ENCODE peak calls at places on chromosomes 13 and 19, in seven cellular contexts. One of them, this sample, is unnamed.

GRCh38 chr13:32503727-32504126 is 34.9 kb downstream of the N4BP2L2 start:
- DNase-seq in WERI-Rb-1: no peak
- DNase-seq in nephron progenitor cell: no peak
- DNase-seq in activated naive CD4-positive, alpha-beta T cell: no peak
- DNase-seq in progenitor cell of endocrine pancreas: no peak
- DNase-seq in stimulated activated CD8-positive, alpha-beta memory T cell treated with anti-CD3 and anti-CD28 coated beads, Interleukin-4, amount 100 ng/mL, for 4 hours: no peak
- DNase-seq in fibroblast of pulmonary artery: no peak
- DNase-seq in this sample: no peak

GRCh38 chr19:41802770-41803169 is 6.4 kb downstream of the CEACAM3 start:
- DNase-seq in WERI-Rb-1: no peak
- DNase-seq in nephron progenitor cell: no peak
- DNase-seq in activated naive CD4-positive, alpha-beta T cell: no peak
- DNase-seq in progenitor cell of endocrine pancreas: no peak
- DNase-seq in stimulated activated CD8-positive, alpha-beta memory T cell treated with anti-CD3 and anti-CD28 coated beads, Interleukin-4, amount 100 ng/mL, for 4 hours: no peak
- DNase-seq in fibroblast of pulmonary artery: no peak
- DNase-seq in this sample: no peak

GRCh38 chr19:48258350-48258749 is 2.6 kb upstream of the CARD8 start:
- DNase-seq in WERI-Rb-1: no peak
- DNase-seq in nephron progenitor cell: no peak
- DNase-seq in activated naive CD4-positive, alpha-beta T cell: no peak
- DNase-seq in progenitor cell of endocrine pancreas: no peak
- DNase-seq in stimulated activated CD8-positive, alpha-beta memory T cell treated with anti-CD3 and anti-CD28 coated beads, Interleukin-4, amount 100 ng/mL, for 4 hours: no peak
- DNase-seq in fibroblast of pulmonary artery: peak; percentile 34
- DNase-seq in this sample: no peak

GRCh38 chr19:53977991-53978731 is 13.3 kb upstream of the CACNG6 start:
- DNase-seq in WERI-Rb-1: peak; percentile 86
- DNase-seq in nephron progenitor cell: peak; percentile 88
- DNase-seq in activated naive CD4-positive, alpha-beta T cell: no peak
- DNase-seq in progenitor cell of endocrine pancreas: peak; percentile 54
- DNase-seq in stimulated activated CD8-positive, alpha-beta memory T cell treated with anti-CD3 and anti-CD28 coated beads, Interleukin-4, amount 100 ng/mL, for 4 hours: no peak
- DNase-seq in fibroblast of pulmonary artery: peak; percentile 98
- DNase-seq in this sample: no peak

GRCh38 chr19:52542984-52543664 is 15.7 kb downstream of the ZNF808 start:
- DNase-seq in WERI-Rb-1: no peak
- DNase-seq in nephron progenitor cell: no peak
- DNase-seq in activated naive CD4-positive, alpha-beta T cell: no peak
- DNase-seq in progenitor cell of endocrine pancreas: no peak
- DNase-seq in stimulated activated CD8-positive, alpha-beta memory T cell treated with anti-CD3 and anti-CD28 coated beads, Interleukin-4, amount 100 ng/mL, for 4 hours: no peak
- DNase-seq in fibroblast of pulmonary artery: no peak
- DNase-seq in this sample: no peak

GRCh38 chr13:76773695-76774094 is 112.5 kb downstream of the KCTD12 start:
- DNase-seq in WERI-Rb-1: no peak
- DNase-seq in nephron progenitor cell: no peak
- DNase-seq in activated naive CD4-positive, alpha-beta T cell: no peak
- DNase-seq in progenitor cell of endocrine pancreas: no peak
- DNase-seq in stimulated activated CD8-positive, alpha-beta memory T cell treated with anti-CD3 and anti-CD28 coated beads, Interleukin-4, amount 100 ng/mL, for 4 hours: no peak
- DNase-seq in fibroblast of pulmonary artery: no peak
- DNase-seq in this sample: no peak

GRCh38 chr13:70108276-70108845 is at the start of gene KLHL1:
- DNase-seq in WERI-Rb-1: no peak
- DNase-seq in nephron progenitor cell: peak; percentile 30
- DNase-seq in activated naive CD4-positive, alpha-beta T cell: no peak
- DNase-seq in progenitor cell of endocrine pancreas: no peak
- DNase-seq in stimulated activated CD8-positive, alpha-beta memory T cell treated with anti-CD3 and anti-CD28 coated beads, Interleukin-4, amount 100 ng/mL, for 4 hours: no peak
- DNase-seq in fibroblast of pulmonary artery: no peak
- DNase-seq in this sample: no peak

GRCh38 chr13:33519561-33520479 is 234.3 kb upstream of the STARD13 start:
- DNase-seq in WERI-Rb-1: no peak
- DNase-seq in nephron progenitor cell: no peak
- DNase-seq in activated naive CD4-positive, alpha-beta T cell: no peak
- DNase-seq in progenitor cell of endocrine pancreas: no peak
- DNase-seq in stimulated activated CD8-positive, alpha-beta memory T cell treated with anti-CD3 and anti-CD28 coated beads, Interleukin-4, amount 100 ng/mL, for 4 hours: no peak
- DNase-seq in fibroblast of pulmonary artery: peak; percentile 75
- DNase-seq in this sample: peak; percentile 20

GRCh38 chr19:11233073-11233472 is 6.3 kb upstream of the ANGPTL8 start:
- DNase-seq in WERI-Rb-1: no peak
- DNase-seq in nephron progenitor cell: no peak
- DNase-seq in activated naive CD4-positive, alpha-beta T cell: no peak
- DNase-seq in progenitor cell of endocrine pancreas: no peak
- DNase-seq in stimulated activated CD8-positive, alpha-beta memory T cell treated with anti-CD3 and anti-CD28 coated beads, Interleukin-4, amount 100 ng/mL, for 4 hours: no peak
- DNase-seq in fibroblast of pulmonary artery: no peak
- DNase-seq in this sample: no peak

GRCh38 chr19:45404557-45405434 is at the start of gene PPP1R13L:
- DNase-seq in WERI-Rb-1: peak; percentile 93
- DNase-seq in nephron progenitor cell: peak; percentile 73
- DNase-seq in activated naive CD4-positive, alpha-beta T cell: no peak
- DNase-seq in progenitor cell of endocrine pancreas: peak; percentile 69
- DNase-seq in stimulated activated CD8-positive, alpha-beta memory T cell treated with anti-CD3 and anti-CD28 coated beads, Interleukin-4, amount 100 ng/mL, for 4 hours: no peak
- DNase-seq in fibroblast of pulmonary artery: peak; percentile 85
- DNase-seq in this sample: no peak

GRCh38 chr19:53463263-53463662 is 4.3 kb upstream of the ZNF813 start:
- DNase-seq in WERI-Rb-1: peak; percentile 18
- DNase-seq in nephron progenitor cell: peak; percentile 19
- DNase-seq in activated naive CD4-positive, alpha-beta T cell: no peak
- DNase-seq in progenitor cell of endocrine pancreas: no peak
- DNase-seq in stimulated activated CD8-positive, alpha-beta memory T cell treated with anti-CD3 and anti-CD28 coated beads, Interleukin-4, amount 100 ng/mL, for 4 hours: no peak
- DNase-seq in fibroblast of pulmonary artery: no peak
- DNase-seq in this sample: peak; percentile 2

GRCh38 chr19:15136234-15136954 is 29.2 kb downstream of the SYDE1 start:
- DNase-seq in WERI-Rb-1: no peak
- DNase-seq in nephron progenitor cell: no peak
- DNase-seq in activated naive CD4-positive, alpha-beta T cell: no peak
- DNase-seq in progenitor cell of endocrine pancreas: no peak
- DNase-seq in stimulated activated CD8-positive, alpha-beta memory T cell treated with anti-CD3 and anti-CD28 coated beads, Interleukin-4, amount 100 ng/mL, for 4 hours: no peak
- DNase-seq in fibroblast of pulmonary artery: no peak
- DNase-seq in this sample: no peak

GRCh38 chr13:70817571-70817970 is 709.3 kb upstream of the KLHL1 start:
- DNase-seq in WERI-Rb-1: no peak
- DNase-seq in nephron progenitor cell: no peak
- DNase-seq in activated naive CD4-positive, alpha-beta T cell: no peak
- DNase-seq in progenitor cell of endocrine pancreas: no peak
- DNase-seq in stimulated activated CD8-positive, alpha-beta memory T cell treated with anti-CD3 and anti-CD28 coated beads, Interleukin-4, amount 100 ng/mL, for 4 hours: no peak
- DNase-seq in fibroblast of pulmonary artery: no peak
- DNase-seq in this sample: no peak

GRCh38 chr19:7507884-7508283 is 8.0 kb upstream of the ZNF358 start:
- DNase-seq in WERI-Rb-1: peak; percentile 78
- DNase-seq in nephron progenitor cell: peak; percentile 72
- DNase-seq in activated naive CD4-positive, alpha-beta T cell: no peak
- DNase-seq in progenitor cell of endocrine pancreas: no peak
- DNase-seq in stimulated activated CD8-positive, alpha-beta memory T cell treated with anti-CD3 and anti-CD28 coated beads, Interleukin-4, amount 100 ng/mL, for 4 hours: no peak
- DNase-seq in fibroblast of pulmonary artery: peak; percentile 82
- DNase-seq in this sample: no peak

GRCh38 chr19:15291089-15291488 is 41.2 kb downstream of the BRD4 start:
- DNase-seq in WERI-Rb-1: no peak
- DNase-seq in nephron progenitor cell: no peak
- DNase-seq in activated naive CD4-positive, alpha-beta T cell: no peak
- DNase-seq in progenitor cell of endocrine pancreas: no peak
- DNase-seq in stimulated activated CD8-positive, alpha-beta memory T cell treated with anti-CD3 and anti-CD28 coated beads, Interleukin-4, amount 100 ng/mL, for 4 hours: no peak
- DNase-seq in fibroblast of pulmonary artery: no peak
- DNase-seq in this sample: no peak

GRCh38 chr19:35571406-35571965 is 8.0 kb upstream of the ATP4A start:
- DNase-seq in WERI-Rb-1: no peak
- DNase-seq in nephron progenitor cell: no peak
- DNase-seq in activated naive CD4-positive, alpha-beta T cell: no peak
- DNase-seq in progenitor cell of endocrine pancreas: no peak
- DNase-seq in stimulated activated CD8-positive, alpha-beta memory T cell treated with anti-CD3 and anti-CD28 coated beads, Interleukin-4, amount 100 ng/mL, for 4 hours: no peak
- DNase-seq in fibroblast of pulmonary artery: no peak
- DNase-seq in this sample: no peak

GRCh38 chr19:49684251-49684982 is 5.0 kb upstream of the ADM5 start:
- DNase-seq in WERI-Rb-1: no peak
- DNase-seq in nephron progenitor cell: no peak
- DNase-seq in activated naive CD4-positive, alpha-beta T cell: no peak
- DNase-seq in progenitor cell of endocrine pancreas: no peak
- DNase-seq in stimulated activated CD8-positive, alpha-beta memory T cell treated with anti-CD3 and anti-CD28 coated beads, Interleukin-4, amount 100 ng/mL, for 4 hours: no peak
- DNase-seq in fibroblast of pulmonary artery: no peak
- DNase-seq in this sample: no peak

GRCh38 chr19:58261600-58261967 is 17.2 kb upstream of the ZNF8 start:
- DNase-seq in WERI-Rb-1: no peak
- DNase-seq in nephron progenitor cell: no peak
- DNase-seq in activated naive CD4-positive, alpha-beta T cell: no peak
- DNase-seq in progenitor cell of endocrine pancreas: no peak
- DNase-seq in stimulated activated CD8-positive, alpha-beta memory T cell treated with anti-CD3 and anti-CD28 coated beads, Interleukin-4, amount 100 ng/mL, for 4 hours: no peak
- DNase-seq in fibroblast of pulmonary artery: no peak
- DNase-seq in this sample: no peak

GRCh38 chr13:33183431-33184130 is 102.0 kb downstream of the STARD13 start:
- DNase-seq in WERI-Rb-1: no peak
- DNase-seq in nephron progenitor cell: no peak
- DNase-seq in activated naive CD4-positive, alpha-beta T cell: no peak
- DNase-seq in progenitor cell of endocrine pancreas: no peak
- DNase-seq in stimulated activated CD8-positive, alpha-beta memory T cell treated with anti-CD3 and anti-CD28 coated beads, Interleukin-4, amount 100 ng/mL, for 4 hours: no peak
- DNase-seq in fibroblast of pulmonary artery: no peak
- DNase-seq in this sample: no peak

This sample was measured in cerebellar nuclear complex.